ENCODE peak calls at places on chromosomes 2 and 18, in nine cellular contexts. G is GM23338, F is endodermal cell, T is neural progenitor cell, B is upper lobe of left lung, Q is GM23248, J is prostate gland, R is HL-60, A is dorsolateral prefrontal cortex. Z is an unnamed sample. For H3K27me3, the result is how much of the 10 kb centered on the place peaks cover.

GRCh38 chr2:121696410-121696930 is 40.2 kb downstream of the NIFK start:
- DNase-seq in G (peak), F (peak), T (no peak), B (no peak), Q (no peak), J (no peak), R (no peak), A (no peak), Z (no peak)

GRCh38 chr2:172462393-172463381 is 35.3 kb downstream of the ITGA6 start:
- DNase-seq in G (no peak), F (no peak), T (no peak), B (no peak), Q (no peak), J (no peak), R (no peak), A (no peak), Z (peak)

GRCh38 chr2:106144621-106145331 is 49.3 kb downstream of the UXS1 start:
- DNase-seq in G (no peak), F (no peak), T (no peak), B (no peak), Q (no peak), J (no peak), R (no peak), A (no peak), Z (no peak)

GRCh38 chr2:15762449-15762848 is 170.8 kb downstream of the DDX1 start:
- DNase-seq in G (no peak), F (no peak), T (no peak), B (no peak), Q (no peak), J (no peak), R (no peak), A (no peak), Z (no peak)

GRCh38 chr2:102950547-102950946 is 188.7 kb downstream of the TMEM182 start:
- DNase-seq in G (no peak), F (no peak), T (no peak), B (no peak), Q (no peak), J (no peak), R (no peak), A (no peak), Z (no peak)

GRCh38 chr2:239457586-239458445 is 57.0 kb upstream of the HDAC4 start:
- DNase-seq in G (no peak), F (peak), T (no peak), B (no peak), Q (no peak), J (no peak), R (no peak), A (no peak), Z (no peak)

GRCh38 chr2:45860136-45861106 is 208.9 kb downstream of the PRKCE start:
- DNase-seq in G (peak), F (peak), T (no peak), B (no peak), Q (peak), J (no peak), R (no peak), A (peak), Z (peak)

GRCh38 chr2:64604155-64604554 is 49.6 kb downstream of the SERTAD2 start:
- DNase-seq in G (no peak), F (no peak), T (no peak), B (no peak), Q (no peak), J (no peak), R (no peak), A (no peak), Z (no peak)

GRCh38 chr18:32302806-32303205 is 113.0 kb downstream of the MEP1B start:
- DNase-seq in G (no peak), F (no peak), T (no peak), B (no peak), Q (no peak), J (no peak), R (no peak), A (no peak), Z (no peak)

GRCh38 chr2:106561803-106562202 is 74.6 kb downstream of the CD8B2 start:
- DNase-seq in G (no peak), F (no peak), T (no peak), B (no peak), Q (no peak), J (peak), R (no peak), A (no peak), Z (no peak)

GRCh38 chr18:77067315-77068061 is 65.1 kb downstream of the MBP start:
- DNase-seq in G (no peak), F (no peak), T (no peak), B (peak), Q (peak), J (no peak), R (no peak), A (peak), Z (peak)

GRCh38 chr18:51137051-51137729 is 60.3 kb downstream of the MEX3C start:
- DNase-seq in G (no peak), F (no peak), T (no peak), B (peak), Q (peak), J (no peak), R (no peak), A (no peak), Z (no peak)

GRCh38 chr2:239685556-239685955 is 284.7 kb upstream of the HDAC4 start:
- DNase-seq in G (no peak), F (no peak), T (no peak), B (no peak), Q (no peak), J (no peak), R (no peak), A (no peak), Z (no peak)

GRCh38 chr2:226466124-226466523 is 333.5 kb downstream of the IRS1 start:
- DNase-seq in G (no peak), F (no peak), T (no peak), B (no peak), Q (no peak), J (no peak), R (no peak), A (no peak), Z (no peak)

GRCh38 chr2:14677039-14677438 is 44.5 kb downstream of the LRATD1 start:
- DNase-seq in G (peak), F (no peak), T (peak), B (no peak), Q (peak), J (no peak), R (no peak), A (no peak), Z (no peak)

GRCh38 chr2:22995576-22995975 is 389.4 kb upstream of the KLHL29 start:
- DNase-seq in G (no peak), F (peak), T (peak), B (no peak), Q (no peak), J (no peak), R (no peak), A (no peak), Z (no peak)

GRCh38 chr2:44805391-44805790 is 136.1 kb upstream of the SIX3 start:
- DNase-seq in G (peak), F (peak), T (peak), B (no peak), Q (no peak), J (no peak), R (no peak), A (no peak), Z (no peak)

GRCh38 chr2:212538156-212539144 is at the start of gene ERBB4:
- DNase-seq in G (peak), F (peak), T (peak), B (peak), Q (peak), J (peak), R (no peak), A (peak), Z (no peak)

GRCh38 chr2:212537311-212538155 is 1.1 kb downstream of the ERBB4 start:
- DNase-seq in G (peak), F (peak), T (peak), B (peak), Q (peak), J (peak), R (no peak), A (peak), Z (no peak)

GRCh38 chr2:212539145-212539880 is 711 bp upstream of the ERBB4 start:
- DNase-seq in G (peak), F (peak), T (peak), B (peak), Q (peak), J (peak), R (no peak), A (peak), Z (no peak)

GRCh38 chr2:212536385-212537310 is 2.0 kb downstream of the ERBB4 start:
- DNase-seq in G (peak), F (peak), T (peak), B (peak), Q (peak), J (no peak), R (no peak), A (peak), Z (no peak)

GRCh38 chr2:212540356-212540755 is 1.8 kb upstream of the ERBB4 start:
- DNase-seq in G (no peak), F (no peak), T (no peak), B (no peak), Q (no peak), J (no peak), R (no peak), A (no peak), Z (no peak)
- H3K27me3 ChIP-seq in G (half or more), F (half or more), T (half or more), B (under half), Q (under half), J (under half), R (under half), A (under half), Z (under half)

DNA sequence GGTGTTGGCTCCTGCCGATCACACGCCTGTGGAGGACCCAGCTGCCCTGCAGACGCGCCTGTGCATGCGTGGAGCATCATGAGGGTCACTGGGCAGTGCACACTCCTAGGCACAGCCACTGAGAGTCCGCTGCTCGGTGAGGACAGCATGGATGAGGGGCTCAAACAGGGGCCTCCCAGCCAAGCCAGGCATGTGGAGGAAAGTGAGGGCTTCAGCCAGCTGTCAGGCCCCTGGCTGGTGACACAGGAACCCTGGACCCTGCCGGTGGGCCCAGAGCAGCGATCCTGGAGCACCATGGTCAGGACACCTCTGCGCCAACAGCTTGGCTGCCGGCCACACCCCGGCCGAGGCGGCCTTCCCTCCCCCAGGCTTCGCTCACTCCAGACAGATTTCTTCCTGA is 171.2 kb downstream of the RTP5 start:
- DNase-seq in G (no peak), F (no peak), T (no peak), B (peak), Q (no peak), J (no peak), R (no peak), A (no peak), Z (no peak)
- H3K27me3 ChIP-seq in G (half or more), F (under half), T (under half), B (under half), Q (under half), J (under half), R (under half), A (under half), Z (under half)

GRCh38 chr18:12253517-12254136 is 534 bp upstream of the CIDEA start:
- DNase-seq in G (peak), F (peak), T (peak), B (peak), Q (no peak), J (no peak), R (no peak), A (no peak), Z (no peak)
- H3K27me3 ChIP-seq in G (half or more), F (half or more), T (half or more), B (under half), Q (under half), J (under half), R (half or more), A (under half), Z (under half)

DNA sequence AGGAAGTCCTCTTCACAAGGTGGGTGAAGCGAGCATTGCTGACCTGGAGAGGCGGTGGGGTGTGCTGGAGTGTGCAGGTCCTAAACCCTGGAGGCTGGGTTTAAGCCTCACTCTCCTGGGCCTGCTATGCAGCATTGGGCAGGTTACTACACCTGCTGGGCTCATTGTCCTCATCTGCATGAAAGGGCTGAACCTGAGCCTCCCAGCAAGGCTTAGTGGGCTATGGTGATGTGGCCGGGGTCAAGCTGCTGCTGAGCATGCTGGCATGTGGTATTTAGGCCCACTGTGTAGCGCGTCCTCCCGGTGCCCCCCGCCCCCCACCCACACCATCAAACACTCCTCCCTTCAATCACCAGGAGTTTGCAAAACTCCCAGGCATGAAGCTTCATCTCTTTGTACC is 37.3 kb downstream of the INHBB start:
- DNase-seq in G (no peak), F (no peak), T (no peak), B (no peak), Q (no peak), J (no peak), R (no peak), A (no peak), Z (no peak)
- H3K27me3 ChIP-seq in G (under half), F (under half), T (under half), B (under half), Q (under half), J (under half), R (under half), A (under half), Z (under half)

DNA sequence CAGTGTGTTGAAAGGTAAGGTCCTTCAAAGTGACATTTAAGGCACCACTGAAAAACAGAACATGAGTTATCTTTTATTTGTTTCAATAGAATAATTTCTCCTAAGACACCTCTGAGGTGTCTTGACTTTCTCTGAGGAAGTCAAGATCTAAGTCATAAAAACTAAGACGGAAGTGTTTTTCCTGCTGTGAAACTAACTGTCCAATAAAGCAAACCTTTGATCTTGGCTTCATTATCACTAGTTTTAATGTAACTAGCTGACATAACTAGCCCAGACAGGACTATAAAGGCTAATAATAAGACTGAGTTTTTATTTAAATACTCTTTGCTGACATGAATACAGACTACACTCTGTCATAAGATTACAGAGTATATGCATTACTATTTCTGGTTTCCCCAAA is 36.6 kb downstream of the INO80D start:
- DNase-seq in G (no peak), F (no peak), T (no peak), B (no peak), Q (no peak), J (no peak), R (no peak), A (no peak), Z (peak)
- H3K27me3 ChIP-seq in G (under half), F (under half), T (under half), B (under half), Q (under half), J (under half), R (under half), A (under half), Z (under half)

GRCh38 chr2:61006486-61007105 is 10.9 kb upstream of the PEX13 start:
- DNase-seq in G (no peak), F (no peak), T (no peak), B (no peak), Q (no peak), J (no peak), R (no peak), A (no peak), Z (no peak)
- H3K27me3 ChIP-seq in G (under half), F (under half), T (under half), B (under half), Q (under half), J (under half), R (under half), A (under half), Z (under half)

DNA sequence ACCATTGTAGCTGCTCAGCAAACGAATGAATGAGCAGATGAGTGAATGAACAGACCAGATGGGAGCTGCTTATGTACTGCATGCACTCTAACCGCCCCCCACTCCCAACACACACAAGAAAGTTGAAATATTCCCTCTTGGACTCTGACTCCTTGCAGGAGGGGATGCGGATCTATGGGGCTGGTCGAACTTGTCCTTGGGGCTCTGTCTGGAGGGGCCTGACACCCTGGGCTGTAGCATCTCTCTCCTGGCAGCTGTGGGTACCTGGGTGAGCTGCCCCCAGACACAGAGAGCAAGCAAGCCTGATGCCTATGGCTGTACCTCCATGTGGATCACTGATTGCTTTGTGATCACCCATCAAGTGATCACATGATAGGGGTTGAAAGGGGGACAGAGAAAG is 192.4 kb upstream of the SMAD2 start:
- DNase-seq in G (no peak), F (no peak), T (no peak), B (no peak), Q (no peak), J (no peak), R (no peak), A (no peak), Z (no peak)
- H3K27me3 ChIP-seq in G (under half), F (under half), T (under half), B (under half), Q (under half), J (under half), R (under half), A (under half), Z (under half)

GRCh38 chr2:218517434-218518206 is 50.5 kb downstream of the USP37 start:
- DNase-seq in G (no peak), F (no peak), T (no peak), B (no peak), Q (peak), J (no peak), R (no peak), A (no peak), Z (no peak)
- H3K27me3 ChIP-seq in G (under half), F (under half), T (under half), B (under half), Q (under half), J (under half), R (under half), A (under half), Z (under half)

GRCh38 chr2:218853766-218854165 is 5.8 kb upstream of the WNT6 start:
- DNase-seq in G (no peak), F (peak), T (no peak), B (no peak), Q (peak), J (no peak), R (peak), A (no peak), Z (peak)

GRCh38 chr2:218849721-218850120 is 9.9 kb upstream of the WNT6 start:
- DNase-seq in G (no peak), F (peak), T (no peak), B (no peak), Q (no peak), J (no peak), R (no peak), A (no peak), Z (no peak)

GRCh38 chr2:218851286-218851685 is 8.3 kb upstream of the WNT6 start:
- DNase-seq in G (no peak), F (no peak), T (no peak), B (no peak), Q (no peak), J (no peak), R (no peak), A (no peak), Z (no peak)

GRCh38 chr2:218852911-218853667 is 6.5 kb upstream of the WNT6 start:
- DNase-seq in G (peak), F (peak), T (peak), B (no peak), Q (peak), J (peak), R (peak), A (peak), Z (peak)

GRCh38 chr2:218850796-218851195 is 8.8 kb upstream of the WNT6 start:
- DNase-seq in G (no peak), F (no peak), T (no peak), B (no peak), Q (no peak), J (no peak), R (no peak), A (no peak), Z (no peak)
- H3K27me3 ChIP-seq in G (under half), F (under half), T (half or more), B (under half), Q (under half), J (under half), R (under half), A (under half), Z (under half)

DNA sequence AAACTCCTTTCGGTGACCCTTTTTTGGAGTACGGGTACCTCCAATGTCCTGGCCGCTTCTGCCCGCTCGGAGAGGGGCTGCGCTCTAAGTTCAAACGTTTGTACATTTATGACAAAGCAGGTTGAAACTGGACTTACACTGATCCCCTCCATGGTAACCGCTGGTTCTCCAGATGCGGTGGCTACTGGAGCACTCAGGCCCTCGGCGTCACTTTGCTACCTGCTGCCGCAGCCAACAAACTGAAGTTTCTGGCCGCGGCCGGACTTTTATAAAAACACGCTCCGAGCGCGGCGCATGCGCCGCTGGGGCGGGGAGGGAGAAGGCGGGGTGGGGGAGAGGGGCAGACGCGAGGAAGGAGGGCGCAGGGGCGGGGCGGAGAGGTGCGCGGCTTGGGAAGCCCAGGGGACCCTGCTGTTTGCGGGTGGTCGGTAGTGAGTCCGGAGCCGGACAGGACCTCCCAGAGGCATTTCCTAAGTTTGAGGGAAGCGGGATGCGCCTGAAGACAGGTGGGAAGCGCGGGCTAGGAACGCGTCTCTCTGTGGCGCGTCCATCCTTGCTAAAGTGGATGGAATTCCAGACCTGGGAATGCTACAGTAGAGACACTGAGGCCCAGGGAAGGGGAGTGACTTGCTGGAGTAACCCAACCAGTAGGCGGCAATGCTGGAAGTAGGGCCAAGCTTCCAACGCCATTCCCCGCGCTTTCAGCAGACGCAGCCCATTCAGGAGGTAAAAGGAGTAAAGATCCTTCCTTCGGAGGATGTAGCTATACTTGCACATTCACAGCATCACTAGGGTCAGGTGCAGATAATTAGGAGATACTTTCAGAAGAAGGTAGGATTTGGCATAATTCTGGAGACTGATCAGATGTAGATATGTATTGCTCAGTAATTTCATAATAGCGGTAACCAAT is at the start of gene CXCR4:
- DNase-seq in G (peak), F (peak), T (peak), B (peak), Q (peak), J (peak), R (peak), A (peak), Z (peak)
- H3K27me3 ChIP-seq in G (half or more), F (under half), T (under half), B (under half), Q (half or more), J (under half), R (under half), A (under half), Z (under half)